ENCODE peak calls at places on chromosomes 13 and 19, in four cellular contexts. B, C, I and T are unnamed samples.
A peak's percentile ranks its signal among the peaks of the same experiment; 100 is the strongest.

GRCh38 chr19:30857388-30857787 is 485.2 kb downstream of the ZNF536 start:
- DNase-seq in B (no peak), C (no peak), I (no peak), T (no peak)

GRCh38 chr19:35142531-35143230 is 374 bp upstream of the FXYD7 start:
- DNase-seq in B (peak; percentile 75), C (peak; percentile 43), I (peak; percentile 13), T (peak; percentile 72)

GRCh38 chr13:101875717-101876393 is 423.4 kb downstream of the ITGBL1 start:
- DNase-seq in B (no peak), C (peak; percentile 15), I (peak; percentile 0), T (peak; percentile 37)

GRCh38 chr13:114108894-114109293 is 23.5 kb downstream of the RASA3 start:
- DNase-seq in B (no peak), C (no peak), I (no peak), T (no peak)

GRCh38 chr13:60482012-60482411 is 85.0 kb downstream of the TDRD3 start:
- DNase-seq in B (no peak), C (no peak), I (no peak), T (no peak)

GRCh38 chr13:84591444-84591843 is 709.2 kb upstream of the SLITRK1 start:
- DNase-seq in B (no peak), C (no peak), I (no peak), T (no peak)

GRCh38 chr19:42185281-42185680 is 32.2 kb downstream of the DEDD2 start:
- DNase-seq in B (no peak), C (no peak), I (peak; percentile 45), T (no peak)

GRCh38 chr13:27793377-27794074 is 1.2 kb downstream of the GSX1 start:
- DNase-seq in B (no peak), C (no peak), I (no peak), T (no peak)

GRCh38 chr19:35161434-35161743 is 6.9 kb downstream of the FXYD5 start:
- DNase-seq in B (no peak), C (no peak), I (no peak), T (no peak)

GRCh38 chr13:107185889-107186288 is 618.0 kb upstream of the ARGLU1 start:
- DNase-seq in B (no peak), C (no peak), I (no peak), T (no peak)

GRCh38 chr13:37686501-37686900 is 87.9 kb upstream of the POSTN start:
- DNase-seq in B (no peak), C (no peak), I (no peak), T (no peak)

GRCh38 chr19:31300406-31300805 is 48.8 kb downstream of the TSHZ3 start:
- DNase-seq in B (no peak), C (no peak), I (no peak), T (no peak)

GRCh38 chr19:16112778-16113177 is 1.1 kb downstream of the RAB8A start:
- DNase-seq in B (no peak), C (no peak), I (no peak), T (no peak)

GRCh38 chr13:53206455-53206854 is 177.8 kb downstream of the OLFM4 start:
- DNase-seq in B (no peak), C (no peak), I (peak; percentile 3), T (peak; percentile 10)

GRCh38 chr13:102354011-102354410 is 47.8 kb downstream of the FGF14 start:
- DNase-seq in B (no peak), C (no peak), I (no peak), T (no peak)

GRCh38 chr19:28990522-28990921 is 222.4 kb downstream of the UQCRFS1 start:
- DNase-seq in B (no peak), C (no peak), I (no peak), T (no peak)

GRCh38 chr19:16883518-16883917 is 5.3 kb upstream of the F2RL3 start:
- DNase-seq in B (no peak), C (no peak), I (no peak), T (no peak)

GRCh38 chr19:58009666-58010301 is 7.2 kb upstream of the ZNF606 start:
- DNase-seq in B (peak; percentile 78), C (peak; percentile 87), I (peak; percentile 51), T (peak; percentile 81)

GRCh38 chr19:38842439-38843174 is 7.2 kb downstream of the HNRNPL start:
- DNase-seq in B (no peak), C (no peak), I (peak; percentile 78), T (no peak)

GRCh38 chr13:106691861-106692260 is 123.9 kb upstream of the ARGLU1 start:
- DNase-seq in B (no peak), C (no peak), I (no peak), T (no peak)

GRCh38 chr13:83878691-83879410 is 3.4 kb downstream of the SLITRK1 start:
- DNase-seq in B (no peak), C (no peak), I (no peak), T (peak; percentile 10)

GRCh38 chr13:95641961-95642621 is 2.4 kb downstream of the DZIP1 start:
- DNase-seq in B (peak; percentile 43), C (peak; percentile 30), I (peak; percentile 50), T (peak; percentile 59)

GRCh38 chr19:49851456-49852259 is 699 bp downstream of the PTOV1 start:
- DNase-seq in B (no peak), C (no peak), I (peak; percentile 24), T (peak; percentile 59)

GRCh38 chr19:45816236-45817009 is 1.3 kb upstream of the RSPH6A start:
- DNase-seq in B (no peak), C (no peak), I (no peak), T (no peak)
- H3K4me3 ChIP-seq in B (no peak overlapping the region), C (peak overlapping the region; percentile 48), I (no peak overlapping the region), T (no peak overlapping the region)

GRCh38 chr13:51825681-51826254 is 19.2 kb downstream of the TMEM272 start:
- DNase-seq in B (no peak), C (no peak), I (no peak), T (no peak)
- H3K27me3 ChIP-seq in B (no peaks in the 10 kb centered on the region), C (no peaks in the 10 kb centered on the region), I (no peaks in the 10 kb centered on the region), T (no peaks in the 10 kb centered on the region)

GRCh38 chr13:46839399-46839798 is 42.4 kb upstream of the ESD start:
- DNase-seq in B (no peak), C (no peak), I (no peak), T (no peak)

GRCh38 chr13:46844431-46844830 is 47.5 kb upstream of the ESD start:
- DNase-seq in B (no peak), C (no peak), I (no peak), T (no peak)

GRCh38 chr13:46846736-46847135 is 49.8 kb upstream of the ESD start:
- DNase-seq in B (no peak), C (no peak), I (no peak), T (no peak)

GRCh38 chr13:46850214-46850613 is 46.6 kb downstream of the HTR2A start:
- DNase-seq in B (no peak), C (no peak), I (no peak), T (no peak)

GRCh38 chr13:46845146-46845545 is 48.2 kb upstream of the ESD start:
- DNase-seq in B (no peak), C (no peak), I (no peak), T (no peak)
- H3K9me3 ChIP-seq in B (no peaks in the 10 kb centered on the region), C (no peaks in the 10 kb centered on the region), I (no peaks in the 10 kb centered on the region), T (no peaks in the 10 kb centered on the region)

GRCh38 chr19:3150739-3151329 is 15.0 kb downstream of the GNA15 start:
- DNase-seq in B (no peak), C (no peak), I (no peak), T (no peak)

GRCh38 chr19:3152431-3152780 is 16.6 kb downstream of the GNA15 start:
- DNase-seq in B (no peak), C (no peak), I (no peak), T (no peak)

GRCh38 chr19:3153286-3154230 is 17.7 kb downstream of the GNA15 start:
- DNase-seq in B (no peak), C (no peak), I (no peak), T (no peak)

GRCh38 chr19:3149526-3150505 is 14.0 kb downstream of the GNA15 start:
- DNase-seq in B (no peak), C (no peak), I (no peak), T (no peak)

DNA sequence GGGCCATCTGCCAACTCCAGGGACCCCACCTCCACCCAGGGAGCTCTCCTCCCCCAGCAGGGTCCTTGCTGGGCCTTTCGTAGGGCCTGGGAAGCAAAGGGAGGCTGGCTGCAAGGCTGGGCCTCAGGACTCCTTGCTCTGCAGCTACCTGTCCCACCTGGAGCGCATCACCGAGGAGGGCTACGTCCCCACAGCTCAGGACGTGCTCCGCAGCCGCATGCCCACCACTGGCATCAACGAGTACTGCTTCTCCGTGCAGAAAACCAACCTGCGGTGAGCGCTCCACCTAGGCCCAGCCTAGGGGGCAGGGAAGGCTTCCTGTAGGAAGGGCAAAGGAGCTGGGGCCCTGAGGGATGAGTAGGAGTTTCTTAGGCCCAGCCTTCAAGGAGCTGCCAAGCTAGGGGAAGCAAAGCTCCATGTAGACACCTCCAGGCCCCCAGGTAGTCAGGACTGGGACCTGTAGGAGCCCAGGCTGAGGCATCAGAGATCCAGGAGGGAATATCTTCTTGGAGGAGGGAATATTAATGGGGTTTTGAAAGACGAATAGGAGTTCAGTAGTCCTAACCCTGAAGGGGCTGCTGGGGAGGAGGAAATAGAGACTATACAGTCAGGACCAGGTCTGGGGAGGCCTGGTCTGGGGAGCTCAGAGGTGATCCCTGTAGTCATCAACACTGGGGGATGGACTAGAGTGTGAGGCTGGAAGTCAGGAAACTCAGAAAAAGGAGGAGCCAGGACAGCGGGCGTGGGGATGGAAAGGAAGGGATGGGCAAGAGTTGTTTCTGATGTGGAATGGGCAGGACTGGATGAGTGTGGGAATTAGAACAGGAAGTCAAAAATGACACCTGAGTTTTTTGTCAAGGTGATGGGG is 16.0 kb downstream of the GNA15 start:
- DNase-seq in B (no peak), C (no peak), I (no peak), T (no peak)
- H3K4me3 ChIP-seq in B (no peak overlapping the region), C (no peak overlapping the region), I (no peak overlapping the region), T (no peak overlapping the region)